ENCODE peak calls at places on chromosomes 2 and 18, in five cellular contexts. One of them, this sample, is unnamed.

GRCh38 chr2:37026050-37026449 is 58.1 kb downstream of the HEATR5B start:
- DNase-seq in WTC11: peak; percentile 37
- DNase-seq in RWPE1: peak; percentile 2
- DNase-seq in lower lobe of right lung: no peak
- DNase-seq in neural progenitor cell: peak; percentile 29
- DNase-seq in this sample: peak; percentile 6

GRCh38 chr18:41593276-41593675 is 361.8 kb upstream of the PIK3C3 start:
- DNase-seq in lower lobe of right lung: no peak
- DNase-seq in WTC11: no peak
- DNase-seq in RWPE1: no peak
- DNase-seq in neural progenitor cell: no peak
- DNase-seq in this sample: no peak

GRCh38 chr18:34729264-34729663 is 19.2 kb downstream of the DTNA start:
- DNase-seq in neural progenitor cell: peak; percentile 70
- DNase-seq in RWPE1: peak; percentile 18
- DNase-seq in WTC11: peak; percentile 45
- DNase-seq in lower lobe of right lung: no peak
- DNase-seq in this sample: peak; percentile 57

GRCh38 chr18:14924226-14924625 is 176.3 kb downstream of the ANKRD30B start:
- DNase-seq in RWPE1: no peak
- DNase-seq in neural progenitor cell: no peak
- DNase-seq in WTC11: no peak
- DNase-seq in lower lobe of right lung: no peak
- DNase-seq in this sample: no peak

GRCh38 chr2:202721621-202722020 is 86.9 kb downstream of the FAM117B start:
- DNase-seq in lower lobe of right lung: no peak
- DNase-seq in neural progenitor cell: no peak
- DNase-seq in WTC11: no peak
- DNase-seq in RWPE1: no peak
- DNase-seq in this sample: peak; percentile 11

GRCh38 chr2:50856112-50856511 is 175.8 kb downstream of the NRXN1 start:
- DNase-seq in neural progenitor cell: no peak
- DNase-seq in RWPE1: no peak
- DNase-seq in WTC11: no peak
- DNase-seq in lower lobe of right lung: no peak
- DNase-seq in this sample: no peak

GRCh38 chr2:39642054-39642742 is 23.5 kb upstream of the TMEM178A start:
- DNase-seq in lower lobe of right lung: no peak
- DNase-seq in RWPE1: peak; percentile 79
- DNase-seq in neural progenitor cell: peak; percentile 13
- DNase-seq in WTC11: no peak
- DNase-seq in this sample: peak; percentile 86

GRCh38 chr18:72342933-72343332 is 201.2 kb downstream of the CBLN2 start:
- DNase-seq in neural progenitor cell: no peak
- DNase-seq in WTC11: no peak
- DNase-seq in RWPE1: no peak
- DNase-seq in lower lobe of right lung: no peak
- DNase-seq in this sample: no peak

GRCh38 chr2:240419723-240420122 is 15.7 kb upstream of the GPC1 start:
- DNase-seq in RWPE1: no peak
- DNase-seq in lower lobe of right lung: no peak
- DNase-seq in neural progenitor cell: no peak
- DNase-seq in WTC11: no peak
- DNase-seq in this sample: no peak

GRCh38 chr2:69159988-69160387 is 147.0 kb downstream of the ANTXR1 start:
- DNase-seq in RWPE1: peak; percentile 85
- DNase-seq in neural progenitor cell: peak; percentile 14
- DNase-seq in WTC11: peak; percentile 51
- DNase-seq in lower lobe of right lung: no peak
- DNase-seq in this sample: peak; percentile 91

GRCh38 chr2:14136030-14136429 is 496.5 kb upstream of the LRATD1 start:
- DNase-seq in lower lobe of right lung: no peak
- DNase-seq in neural progenitor cell: no peak
- DNase-seq in RWPE1: no peak
- DNase-seq in WTC11: no peak
- DNase-seq in this sample: no peak

GRCh38 chr2:36965751-36966369 is 476 bp downstream of the STRN start:
- DNase-seq in lower lobe of right lung: peak; percentile 62
- DNase-seq in RWPE1: peak; percentile 50
- DNase-seq in WTC11: peak; percentile 82
- DNase-seq in neural progenitor cell: peak; percentile 88
- DNase-seq in this sample: peak; percentile 31

GRCh38 chr2:10757814-10758286 is 36.4 kb downstream of the ATP6V1C2 start:
- DNase-seq in WTC11: no peak
- DNase-seq in neural progenitor cell: no peak
- DNase-seq in RWPE1: no peak
- DNase-seq in lower lobe of right lung: no peak
- DNase-seq in this sample: no peak

GRCh38 chr2:207416936-207417718 is 112.6 kb upstream of the CREB1 start:
- DNase-seq in neural progenitor cell: no peak
- DNase-seq in lower lobe of right lung: no peak
- DNase-seq in WTC11: no peak
- DNase-seq in RWPE1: no peak
- DNase-seq in this sample: no peak

GRCh38 chr2:20599001-20599600 is 51.8 kb downstream of the HS1BP3 start:
- DNase-seq in RWPE1: no peak
- DNase-seq in WTC11: no peak
- DNase-seq in lower lobe of right lung: peak; percentile 53
- DNase-seq in neural progenitor cell: no peak
- DNase-seq in this sample: no peak

GRCh38 chr2:75547345-75548035 is 13.2 kb downstream of the EVA1A start:
- DNase-seq in RWPE1: no peak
- DNase-seq in neural progenitor cell: no peak
- DNase-seq in WTC11: no peak
- DNase-seq in lower lobe of right lung: no peak
- DNase-seq in this sample: no peak

GRCh38 chr2:120483355-120483754 is 137.4 kb downstream of the INHBB start:
- DNase-seq in neural progenitor cell: no peak
- DNase-seq in RWPE1: no peak
- DNase-seq in WTC11: no peak
- DNase-seq in lower lobe of right lung: no peak
- DNase-seq in this sample: no peak

GRCh38 chr18:34729740-34730338 is 19.7 kb downstream of the DTNA start:
- DNase-seq in lower lobe of right lung: no peak
- DNase-seq in RWPE1: no peak
- DNase-seq in WTC11: no peak
- DNase-seq in neural progenitor cell: no peak
- DNase-seq in this sample: no peak

GRCh38 chr2:209946539-209946938 is 55.9 kb upstream of the RPE start:
- DNase-seq in lower lobe of right lung: no peak
- DNase-seq in neural progenitor cell: no peak
- DNase-seq in WTC11: no peak
- DNase-seq in RWPE1: no peak
- DNase-seq in this sample: no peak

GRCh38 chr18:36830141-36830495 is 1.2 kb downstream of the KIAA1328 start:
- DNase-seq in lower lobe of right lung: no peak
- DNase-seq in WTC11: no peak
- DNase-seq in neural progenitor cell: no peak
- DNase-seq in RWPE1: no peak
- DNase-seq in this sample: no peak

GRCh38 chr18:61334491-61334850 is 1.2 kb downstream of the CDH20 start:
- DNase-seq in WTC11: peak; percentile 24
- DNase-seq in lower lobe of right lung: no peak
- DNase-seq in RWPE1: no peak
- DNase-seq in neural progenitor cell: no peak
- DNase-seq in this sample: no peak

GRCh38 chr18:42801706-42802105 is 313.8 kb downstream of the RIT2 start:
- DNase-seq in RWPE1: no peak
- DNase-seq in lower lobe of right lung: no peak
- DNase-seq in WTC11: no peak
- DNase-seq in neural progenitor cell: no peak
- DNase-seq in this sample: no peak

GRCh38 chr2:30300456-30301221 is 69.3 kb downstream of the LBH start:
- DNase-seq in lower lobe of right lung: no peak
- DNase-seq in WTC11: no peak
- DNase-seq in RWPE1: no peak
- DNase-seq in neural progenitor cell: peak; percentile 12
- DNase-seq in this sample: no peak

GRCh38 chr2:41595235-41595634 is 452.6 kb upstream of the PKDCC start:
- DNase-seq in RWPE1: peak; percentile 12
- DNase-seq in neural progenitor cell: no peak
- DNase-seq in WTC11: no peak
- DNase-seq in lower lobe of right lung: no peak
- DNase-seq in this sample: peak; percentile 37

GRCh38 chr2:6412533-6413085 is 453.1 kb downstream of the CMPK2 start:
- DNase-seq in WTC11: no peak
- DNase-seq in lower lobe of right lung: no peak
- DNase-seq in RWPE1: no peak
- DNase-seq in neural progenitor cell: no peak
- DNase-seq in this sample: peak; percentile 20

GRCh38 chr18:38940863-38941531 is 1375.4 kb upstream of the CELF4 start:
- DNase-seq in RWPE1: peak; percentile 21
- DNase-seq in lower lobe of right lung: no peak
- DNase-seq in neural progenitor cell: no peak
- DNase-seq in WTC11: no peak
- DNase-seq in this sample: peak; percentile 95

GRCh38 chr2:182715121-182715895 is 749 bp upstream of the DNAJC10 start:
- DNase-seq in RWPE1: peak; percentile 20
- DNase-seq in neural progenitor cell: no peak
- DNase-seq in lower lobe of right lung: no peak
- DNase-seq in WTC11: no peak
- DNase-seq in this sample: no peak

GRCh38 chr18:28766027-28766426 is 589.1 kb upstream of the CDH2 start:
- DNase-seq in WTC11: no peak
- DNase-seq in RWPE1: no peak
- DNase-seq in lower lobe of right lung: no peak
- DNase-seq in neural progenitor cell: no peak
- DNase-seq in this sample: no peak

GRCh38 chr2:188970201-188970600 is 4.0 kb upstream of the COL3A1 start:
- DNase-seq in RWPE1: no peak
- DNase-seq in neural progenitor cell: no peak
- DNase-seq in lower lobe of right lung: no peak
- DNase-seq in WTC11: no peak
- DNase-seq in this sample: no peak

GRCh38 chr2:179340678-179341077 is 76.0 kb upstream of the SESTD1 start:
- DNase-seq in neural progenitor cell: peak; percentile 36
- DNase-seq in lower lobe of right lung: no peak
- DNase-seq in RWPE1: peak; percentile 9
- DNase-seq in WTC11: no peak
- DNase-seq in this sample: peak; percentile 63

GRCh38 chr2:186443851-186444250 is 42.2 kb upstream of the ZC3H15 start:
- DNase-seq in RWPE1: no peak
- DNase-seq in neural progenitor cell: no peak
- DNase-seq in lower lobe of right lung: no peak
- DNase-seq in WTC11: no peak
- DNase-seq in this sample: no peak

GRCh38 chr2:55992465-55992864 is 68.9 kb upstream of the EFEMP1 start:
- DNase-seq in neural progenitor cell: no peak
- DNase-seq in RWPE1: peak; percentile 77
- DNase-seq in WTC11: no peak
- DNase-seq in lower lobe of right lung: no peak
- DNase-seq in this sample: peak; percentile 86

GRCh38 chr2:127094509-127095366 is 12.2 kb downstream of the BIN1 start:
- DNase-seq in WTC11: peak; percentile 35
- DNase-seq in RWPE1: peak; percentile 33
- DNase-seq in lower lobe of right lung: peak; percentile 64
- DNase-seq in neural progenitor cell: peak; percentile 51
- DNase-seq in this sample: peak; percentile 53

GRCh38 chr18:56721491-56721890 is 70.3 kb downstream of the WDR7 start:
- DNase-seq in lower lobe of right lung: no peak
- DNase-seq in RWPE1: no peak
- DNase-seq in WTC11: no peak
- DNase-seq in neural progenitor cell: no peak
- DNase-seq in this sample: no peak
- TF ChIP-seq CTCF in lower lobe of right lung: no peak
- TF ChIP-seq CTCF in RWPE1: no peak
- TF ChIP-seq CTCF in WTC11: no peak
- TF ChIP-seq CTCF in neural progenitor cell: no peak
- TF ChIP-seq CTCF in this sample: no peak

GRCh38 chr2:237551071-237551574 is 15.3 kb upstream of the PRLH start:
- DNase-seq in RWPE1: no peak
- DNase-seq in neural progenitor cell: no peak
- DNase-seq in lower lobe of right lung: no peak
- DNase-seq in WTC11: no peak
- DNase-seq in this sample: no peak
- TF ChIP-seq CTCF in RWPE1: no peak
- TF ChIP-seq CTCF in neural progenitor cell: no peak
- TF ChIP-seq CTCF in lower lobe of right lung: no peak
- TF ChIP-seq CTCF in WTC11: no peak
- TF ChIP-seq CTCF in this sample: no peak

GRCh38 chr2:85325466-85325811 is 2.4 kb downstream of the TGOLN2 start:
- DNase-seq in lower lobe of right lung: no peak
- DNase-seq in WTC11: no peak
- DNase-seq in neural progenitor cell: no peak
- DNase-seq in RWPE1: no peak
- DNase-seq in this sample: no peak

GRCh38 chr2:85326946-85327756 is 638 bp downstream of the TGOLN2 start:
- DNase-seq in RWPE1: peak; percentile 11
- DNase-seq in neural progenitor cell: peak; percentile 70
- DNase-seq in lower lobe of right lung: peak; percentile 71
- DNase-seq in WTC11: peak; percentile 32
- DNase-seq in this sample: no peak

GRCh38 chr2:85329181-85329651 is 1.4 kb upstream of the TGOLN2 start:
- DNase-seq in WTC11: no peak
- DNase-seq in neural progenitor cell: no peak
- DNase-seq in lower lobe of right lung: no peak
- DNase-seq in RWPE1: no peak
- DNase-seq in this sample: no peak

GRCh38 chr2:85326406-85326945 is 1.3 kb downstream of the TGOLN2 start:
- DNase-seq in RWPE1: peak; percentile 10
- DNase-seq in lower lobe of right lung: no peak
- DNase-seq in WTC11: no peak
- DNase-seq in neural progenitor cell: no peak
- DNase-seq in this sample: no peak

DNA sequence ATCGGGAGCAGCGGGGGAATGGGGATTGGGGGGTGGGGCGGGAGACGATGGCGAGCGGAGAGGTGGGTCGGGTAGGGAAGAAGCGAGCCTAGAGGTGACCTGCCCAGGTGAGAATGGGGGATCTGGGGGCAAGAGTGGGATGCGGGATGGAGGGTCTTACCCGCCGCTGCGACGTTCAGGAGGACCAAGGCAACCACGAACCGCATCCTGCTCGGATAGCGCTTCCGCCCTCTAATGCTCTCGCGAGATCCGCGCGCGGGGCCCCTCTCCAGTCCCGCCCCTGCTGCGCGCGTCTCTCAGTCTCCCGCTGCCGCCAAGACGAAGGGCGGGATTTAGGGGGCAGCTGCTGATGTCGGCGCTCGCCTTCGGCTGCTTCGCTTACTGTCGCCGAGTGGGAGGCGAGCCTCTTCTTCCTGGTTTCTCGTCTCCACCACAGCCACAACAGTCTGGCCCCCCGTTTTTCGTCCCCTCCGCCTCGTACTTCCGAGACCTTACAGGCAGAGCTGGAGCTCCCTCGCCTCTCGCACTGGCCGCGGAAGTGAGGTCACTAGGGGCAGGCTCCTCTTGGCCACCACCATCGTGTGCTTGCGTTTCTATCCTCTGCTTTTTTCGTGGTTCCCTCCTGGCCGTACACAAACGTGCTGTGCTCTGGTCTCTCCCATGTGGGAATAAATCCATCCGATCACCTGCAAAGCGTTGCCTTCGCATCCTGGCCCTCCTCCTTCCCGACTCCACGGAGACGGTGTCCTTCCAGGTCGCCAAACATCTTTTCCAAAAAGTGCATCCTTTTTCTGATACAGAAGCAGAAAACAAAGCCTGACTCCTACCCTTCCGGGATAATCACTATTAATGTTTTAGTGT is at the start of gene TGOLN2:
- DNase-seq in RWPE1: peak; percentile 96
- DNase-seq in neural progenitor cell: peak; percentile 97
- DNase-seq in lower lobe of right lung: peak; percentile 96
- DNase-seq in WTC11: peak; percentile 88
- DNase-seq in this sample: peak; percentile 92
- TF ChIP-seq CTCF in RWPE1: no peak
- TF ChIP-seq CTCF in neural progenitor cell: peak; percentile 17
- TF ChIP-seq CTCF in lower lobe of right lung: no peak
- TF ChIP-seq CTCF in WTC11: no peak
- TF ChIP-seq CTCF in this sample: no peak

GRCh38 chr2:61233581-61233980 is 71.6 kb downstream of the C2orf74 start:
- DNase-seq in lower lobe of right lung: no peak
- DNase-seq in RWPE1: no peak
- DNase-seq in neural progenitor cell: no peak
- DNase-seq in WTC11: no peak
- DNase-seq in this sample: no peak
- TF ChIP-seq CTCF in lower lobe of right lung: no peak
- TF ChIP-seq CTCF in RWPE1: no peak
- TF ChIP-seq CTCF in neural progenitor cell: no peak
- TF ChIP-seq CTCF in WTC11: no peak
- TF ChIP-seq CTCF in this sample: no peak